ENCODE peak calls at places on chromosome 17, in nine cellular contexts. D, W, I, G, A, B, F, K and S are unnamed samples.

GRCh38 chr17:55430531-55431228 is 9.0 kb upstream of the MMD start:
- DNase-seq in D (no peak), W (peak), I (no peak), G (no peak), A (no peak), B (no peak), F (no peak), K (no peak), S (no peak)

GRCh38 chr17:78185981-78186688 is 717 bp downstream of the TK1 start:
- DNase-seq in D (no peak), W (peak), I (peak), G (peak), A (no peak), B (peak), F (no peak), K (peak), S (no peak)

GRCh38 chr17:37301288-37301687 is 74.5 kb upstream of the C17orf78 start:
- DNase-seq in D (no peak), W (no peak), I (no peak), G (peak), A (peak), B (no peak), F (no peak), K (no peak), S (no peak)

GRCh38 chr17:1045456-1045855 is 48.5 kb downstream of the TIMM22 start:
- DNase-seq in D (no peak), W (no peak), I (no peak), G (no peak), A (no peak), B (no peak), F (no peak), K (no peak), S (no peak)

GRCh38 chr17:12727076-12727750 is 61.5 kb downstream of the MYOCD start:
- DNase-seq in D (no peak), W (no peak), I (no peak), G (no peak), A (no peak), B (no peak), F (no peak), K (no peak), S (no peak)

GRCh38 chr17:3012926-3013581 is 50.4 kb downstream of the OR1D5 start:
- DNase-seq in D (peak), W (peak), I (peak), G (peak), A (no peak), B (peak), F (peak), K (peak), S (peak)

GRCh38 chr17:77886387-77886728 is 72.1 kb upstream of the TNRC6C start:
- DNase-seq in D (no peak), W (peak), I (no peak), G (no peak), A (no peak), B (no peak), F (peak), K (peak), S (no peak)

GRCh38 chr17:34146440-34147043 is 108.5 kb upstream of the CCL2 start:
- DNase-seq in D (no peak), W (peak), I (peak), G (peak), A (no peak), B (no peak), F (peak), K (peak), S (peak)